ENCODE peak calls at places on chromosomes 13 and 19, in eight cellular contexts. V is left lung, I is BE2C, S is lower leg skin, X is stomach, M is glutamatergic neuron, H is colonic mucosa, G is lung. Q is an unnamed sample.

GRCh38 chr13:22561581-22561980 is 619.2 kb upstream of the SGCG start:
- DNase-seq in M (no peak), S (no peak), I (no peak), X (no peak), H (no peak), V (no peak), G (no peak), Q (no peak)

GRCh38 chr13:79185580-79185979 is 220.5 kb downstream of the RBM26 start:
- DNase-seq in I (no peak), M (no peak), H (no peak), S (no peak), G (no peak), X (no peak), V (no peak), Q (no peak)

GRCh38 chr13:63336549-63336948 is 1920.9 kb upstream of the PCDH20 start:
- DNase-seq in S (no peak), I (no peak), V (no peak), G (no peak), H (no peak), M (no peak), X (no peak), Q (no peak)

GRCh38 chr13:91704398-91704797 is 306.0 kb downstream of the GPC5 start:
- DNase-seq in S (no peak), I (no peak), V (no peak), M (no peak), H (no peak), X (no peak), G (no peak), Q (no peak)

GRCh38 chr19:45952691-45953505 is 20.8 kb downstream of the NOVA2 start:
- DNase-seq in S (no peak), I (no peak), H (peak; percentile 39), X (peak; percentile 35), G (no peak), V (no peak), M (peak; percentile 86), Q (peak; percentile 68)

GRCh38 chr19:29105629-29106352 is 107.2 kb downstream of the UQCRFS1 start:
- DNase-seq in M (no peak), V (no peak), H (no peak), S (no peak), I (no peak), X (no peak), G (no peak), Q (no peak)

GRCh38 chr13:76440568-76440967 is 445.6 kb downstream of the KCTD12 start:
- DNase-seq in M (no peak), V (no peak), I (no peak), G (no peak), H (no peak), X (no peak), S (no peak), Q (no peak)

GRCh38 chr13:26749285-26749684 is 11.3 kb downstream of the GPR12 start:
- DNase-seq in X (no peak), I (no peak), H (no peak), V (no peak), S (no peak), G (no peak), M (no peak), Q (no peak)

GRCh38 chr19:15426485-15427349 is 7.9 kb upstream of the AKAP8L start:
- DNase-seq in X (no peak), I (no peak), H (no peak), V (no peak), G (no peak), M (no peak), S (no peak), Q (no peak)

GRCh38 chr13:113297370-113297871 is 382 bp downstream of the LAMP1 start:
- DNase-seq in V (peak; percentile 45), M (peak; percentile 51), X (no peak), H (peak; percentile 27), S (peak; percentile 90), G (peak; percentile 37), I (peak; percentile 22), Q (peak; percentile 33)

GRCh38 chr19:58170860-58171259 is 12.0 kb upstream of the ZNF274 start:
- DNase-seq in M (no peak), H (no peak), X (no peak), V (no peak), S (no peak), I (no peak), G (no peak), Q (no peak)

GRCh38 chr13:105545811-105546210 is 989.7 kb downstream of the EFNB2 start:
- DNase-seq in I (no peak), M (no peak), V (no peak), G (no peak), H (no peak), X (no peak), S (no peak), Q (no peak)

GRCh38 chr13:114043421-114044053 is 69.7 kb upstream of the C13orf46 start:
- DNase-seq in G (no peak), H (no peak), X (peak; percentile 45), I (peak; percentile 81), S (peak; percentile 93), V (no peak), M (peak; percentile 65), Q (peak; percentile 55)

GRCh38 chr13:82002693-82003092 is 1661.8 kb upstream of the SPRY2 start:
- DNase-seq in H (no peak), G (no peak), I (no peak), X (no peak), M (no peak), S (no peak), V (no peak), Q (no peak)

GRCh38 chr19:3343619-3344502 is 22.5 kb upstream of the NFIC start:
- DNase-seq in I (peak; percentile 89), S (peak; percentile 98), M (no peak), G (peak; percentile 89), V (peak; percentile 86), H (peak; percentile 66), X (peak; percentile 78), Q (no peak)

GRCh38 chr19:18278521-18279265 is 2.7 kb downstream of the JUND start:
- DNase-seq in X (peak; percentile 52), M (no peak), S (no peak), V (no peak), G (no peak), H (peak; percentile 43), I (no peak), Q (no peak)
- TF ChIP-seq CTCF in X (no peak), M (no peak), S (no peak), V (no peak), G (no peak), H (no peak), I (peak; percentile 33), Q (no peak)

GRCh38 chr13:99507054-99507453 is 5.8 kb downstream of the TM9SF2 start:
- DNase-seq in M (no peak), X (no peak), S (no peak), G (no peak), V (no peak), H (no peak), I (no peak), Q (no peak)

GRCh38 chr13:99509477-99509876 is 8.2 kb downstream of the TM9SF2 start:
- DNase-seq in G (no peak), V (no peak), M (no peak), H (no peak), I (no peak), X (no peak), S (no peak), Q (no peak)

GRCh38 chr13:99506632-99507031 is 5.4 kb downstream of the TM9SF2 start:
- DNase-seq in H (no peak), G (no peak), X (no peak), M (no peak), V (no peak), I (no peak), S (no peak), Q (no peak)

GRCh38 chr13:99501952-99502310 is 659 bp downstream of the TM9SF2 start:
- DNase-seq in V (peak; percentile 46), H (peak; percentile 55), I (peak; percentile 23), X (peak; percentile 30), S (peak; percentile 87), G (no peak), M (peak; percentile 23), Q (peak; percentile 18)

GRCh38 chr13:99505814-99506269 is 4.6 kb downstream of the TM9SF2 start:
- DNase-seq in I (no peak), G (no peak), S (no peak), V (no peak), X (no peak), M (no peak), H (no peak), Q (no peak)
- TF ChIP-seq CTCF in I (no peak), G (no peak), S (no peak), V (no peak), X (peak; percentile 16), M (peak; percentile 65), H (peak; percentile 23), Q (peak; percentile 53)

GRCh38 chr19:49685845-49686332 is 3.5 kb upstream of the ADM5 start:
- DNase-seq in V (no peak), S (no peak), G (no peak), X (no peak), M (no peak), I (no peak), H (no peak), Q (no peak)

GRCh38 chr19:49683814-49684250 is 5.6 kb upstream of the ADM5 start:
- DNase-seq in M (no peak), V (no peak), G (no peak), I (no peak), H (no peak), X (no peak), S (no peak), Q (no peak)

GRCh38 chr19:49684983-49685553 is 4.3 kb upstream of the ADM5 start:
- DNase-seq in V (no peak), M (no peak), I (no peak), H (no peak), G (no peak), S (no peak), X (no peak), Q (no peak)

GRCh38 chr19:49682274-49682673 is 5.2 kb downstream of the PRMT1 start:
- DNase-seq in M (no peak), V (no peak), G (no peak), I (no peak), S (no peak), H (no peak), X (no peak), Q (no peak)

DNA sequence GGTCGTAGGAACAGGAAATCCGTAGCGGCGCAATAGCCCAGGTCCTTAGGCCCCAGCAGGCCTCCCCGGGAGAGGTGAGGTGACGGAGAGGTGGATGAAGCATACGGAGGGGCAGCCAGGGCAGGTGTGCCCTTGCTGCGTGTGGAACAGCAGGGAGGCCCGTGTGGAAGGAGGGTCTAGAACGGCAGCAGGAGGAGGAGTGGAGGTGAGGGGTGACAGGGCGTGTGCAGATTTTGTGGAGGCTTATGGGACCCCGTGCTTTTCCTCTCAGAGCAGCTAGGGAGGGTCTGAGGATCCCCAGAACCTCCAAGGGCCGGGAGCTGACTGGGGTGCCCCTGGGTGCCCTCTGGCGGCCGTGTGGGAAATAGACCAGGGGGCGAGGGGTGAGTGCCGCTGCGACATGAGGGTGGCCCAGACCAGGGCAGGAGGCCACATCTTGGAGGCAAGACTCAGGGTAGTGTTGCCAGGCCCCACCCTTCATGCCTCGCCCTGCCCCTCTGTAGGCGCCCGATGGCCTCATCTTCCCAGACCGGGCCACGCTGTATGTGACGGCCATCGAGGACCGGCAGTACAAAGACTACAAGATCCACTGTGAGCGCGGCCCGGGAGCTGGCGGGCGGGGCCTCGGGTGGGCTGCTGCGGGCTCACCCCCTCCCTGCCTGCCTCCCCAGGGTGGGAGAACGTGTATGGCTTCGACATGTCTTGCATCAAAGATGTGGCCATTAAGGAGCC is 5.0 kb upstream of the ADM5 start:
- DNase-seq in X (no peak), H (no peak), G (no peak), M (peak; percentile 60), S (no peak), V (no peak), I (peak; percentile 52), Q (no peak)
- TF ChIP-seq CTCF in X (no peak), H (peak; percentile 55), G (no peak), M (peak; percentile 43), S (no peak), V (peak; percentile 9), I (peak; percentile 62), Q (peak; percentile 31)

GRCh38 chr13:108609353-108609752 is 20.1 kb upstream of the MYO16 start:
- DNase-seq in S (no peak), M (no peak), V (no peak), G (no peak), I (no peak), X (no peak), H (no peak), Q (no peak)
- TF ChIP-seq CTCF in S (no peak), M (peak; percentile 75), V (no peak), G (no peak), I (peak; percentile 61), X (peak; percentile 24), H (no peak), Q (peak; percentile 75)

Q was measured in endothelial cell.